ENCODE peak calls at places on chromosomes 2 and 18, in four cellular contexts. U, A, B and Q are unnamed samples.

GRCh38 chr2:231182500-231182899 is 15.9 kb upstream of the ARMC9 start:
- DNase-seq in U (no peak), A (peak), B (no peak), Q (peak)

GRCh38 chr2:235749121-235749780 is 255.4 kb downstream of the AGAP1 start:
- DNase-seq in U (no peak), A (no peak), B (no peak), Q (no peak)

GRCh38 chr2:240392084-240392947 is 43.1 kb upstream of the GPC1 start:
- DNase-seq in U (no peak), A (no peak), B (no peak), Q (no peak)

GRCh38 chr2:4507706-4508105 is 804.3 kb downstream of the DCDC2C start:
- DNase-seq in U (no peak), A (no peak), B (no peak), Q (no peak)

GRCh38 chr18:79949571-79950439 is 1.6 kb downstream of the SLC66A2 start:
- DNase-seq in U (no peak), A (no peak), B (no peak), Q (no peak)

GRCh38 chr2:18178736-18179349 is 300.4 kb downstream of the KCNS3 start:
- DNase-seq in U (peak), A (peak), B (peak), Q (peak)

GRCh38 chr2:236858661-236859060 is 227.0 kb upstream of the COPS8 start:
- DNase-seq in U (no peak), A (no peak), B (no peak), Q (no peak)

GRCh38 chr2:183671233-183671632 is 547.0 kb downstream of the NUP35 start:
- DNase-seq in U (no peak), A (no peak), B (no peak), Q (no peak)

GRCh38 chr2:96906719-96907404 is 37.0 kb upstream of the SEMA4C start:
- DNase-seq in U (no peak), A (no peak), B (no peak), Q (no peak)

GRCh38 chr2:27085062-27085669 is 1.4 kb upstream of the KHK start:
- DNase-seq in U (no peak), A (no peak), B (no peak), Q (no peak)

GRCh38 chr2:27086090-27086721 is 366 bp upstream of the KHK start:
- DNase-seq in U (peak), A (peak), B (peak), Q (peak)

GRCh38 chr2:27086722-27087446 is at the start of gene KHK:
- DNase-seq in U (peak), A (peak), B (no peak), Q (peak)

GRCh38 chr2:27084297-27085061 is 2.1 kb upstream of the KHK start:
- DNase-seq in U (no peak), A (no peak), B (no peak), Q (no peak)

DNA sequence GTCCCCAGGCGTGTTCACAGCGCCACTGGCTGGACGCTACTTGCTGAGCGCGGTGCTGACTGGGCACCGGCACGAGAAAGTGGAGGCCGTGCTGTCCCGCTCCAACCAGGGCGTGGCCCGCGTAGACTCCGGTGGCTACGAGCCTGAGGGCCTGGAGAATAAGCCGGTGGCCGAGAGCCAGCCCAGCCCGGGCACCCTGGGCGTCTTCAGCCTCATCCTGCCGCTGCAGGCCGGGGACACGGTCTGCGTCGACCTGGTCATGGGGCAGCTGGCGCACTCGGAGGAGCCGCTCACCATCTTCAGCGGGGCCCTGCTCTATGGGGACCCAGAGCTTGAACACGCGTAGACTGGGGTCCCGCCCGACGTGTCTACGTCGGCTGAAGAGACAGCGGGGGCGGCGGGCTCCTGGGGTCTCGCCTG is 892 bp upstream of the KHK start:
- DNase-seq in U (no peak), A (peak), B (no peak), Q (peak)
- TF ChIP-seq TARDBP in U (no peak), A (no peak), B (no peak), Q (no peak)

DNA sequence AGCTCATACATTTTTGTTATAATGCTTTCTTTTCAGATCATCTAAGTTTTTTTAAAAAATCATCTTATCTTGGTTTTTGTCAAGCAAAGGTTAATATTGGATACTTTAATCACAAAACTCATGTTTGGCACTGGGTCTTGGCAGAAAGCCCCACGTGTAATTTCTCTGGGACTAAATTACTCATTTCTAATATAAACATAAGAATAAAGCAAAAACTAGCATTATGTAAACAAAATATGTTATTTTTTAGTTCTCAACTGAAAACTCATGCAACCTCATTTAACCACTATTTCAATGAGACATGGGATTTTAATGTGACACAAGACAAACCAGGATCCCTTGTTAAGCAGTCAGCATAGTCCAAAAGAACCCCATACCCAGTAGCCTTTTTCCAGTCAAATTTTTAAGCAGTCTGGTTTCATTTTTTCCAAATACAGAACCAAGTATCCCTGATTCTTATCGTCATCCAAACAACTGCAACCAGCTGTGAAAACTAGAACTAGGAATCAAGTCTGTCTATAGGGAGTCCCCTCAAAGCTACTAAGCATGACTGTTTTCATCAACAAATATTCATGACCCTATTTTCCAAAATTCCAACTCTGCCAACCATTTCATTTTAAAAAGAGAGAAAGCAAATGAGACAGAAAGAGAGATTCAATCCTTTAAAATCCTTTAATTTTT is 27.1 kb downstream of the PID1 start:
- DNase-seq in U (no peak), A (no peak), B (no peak), Q (no peak)
- TF ChIP-seq FOXM1 in U (no peak), A (no peak), B (no peak), Q (no peak)

DNA sequence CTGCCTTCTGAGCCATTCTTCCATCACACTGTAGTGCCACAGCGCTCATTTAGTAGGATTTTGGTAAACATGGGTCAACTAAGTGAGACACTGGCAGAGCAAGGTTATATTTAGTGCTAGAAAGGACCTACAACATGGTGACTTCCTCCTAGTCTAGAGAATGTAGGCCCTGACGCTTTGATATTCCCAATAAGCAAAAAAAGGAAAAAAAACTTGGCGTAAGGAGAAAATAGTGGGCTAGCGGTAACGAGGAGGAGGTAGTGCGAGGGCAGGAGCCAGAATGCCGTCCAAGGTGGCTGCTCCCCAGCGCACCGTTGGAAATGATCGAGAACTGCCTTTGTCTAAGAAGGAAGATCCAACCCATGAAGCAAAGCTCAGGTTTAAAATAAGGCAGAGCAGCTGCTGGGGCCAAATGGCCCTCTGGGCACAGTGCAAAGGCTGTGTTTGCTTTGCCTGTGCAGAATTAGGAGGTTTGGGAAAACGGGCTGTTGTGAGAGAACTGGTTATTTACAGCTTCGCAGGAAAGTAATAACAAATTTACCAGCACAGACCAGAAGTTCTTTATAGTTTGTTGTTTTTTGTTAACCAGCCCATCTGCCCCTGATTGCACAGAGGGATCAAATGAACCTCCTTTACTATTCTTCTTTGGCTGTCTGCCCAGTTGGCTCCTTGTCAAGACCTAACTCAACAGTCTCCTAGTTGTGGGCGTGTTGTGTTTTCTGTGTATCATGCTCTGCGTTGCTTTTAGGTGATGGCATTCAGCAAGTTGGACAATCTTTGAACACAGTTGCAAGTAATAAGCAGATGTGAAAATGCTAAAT is 86.6 kb downstream of the ITGB1BP1 start:
- DNase-seq in U (peak), A (peak), B (no peak), Q (peak)
- TF ChIP-seq TARDBP in U (peak), A (no peak), B (no peak), Q (no peak)

DNA sequence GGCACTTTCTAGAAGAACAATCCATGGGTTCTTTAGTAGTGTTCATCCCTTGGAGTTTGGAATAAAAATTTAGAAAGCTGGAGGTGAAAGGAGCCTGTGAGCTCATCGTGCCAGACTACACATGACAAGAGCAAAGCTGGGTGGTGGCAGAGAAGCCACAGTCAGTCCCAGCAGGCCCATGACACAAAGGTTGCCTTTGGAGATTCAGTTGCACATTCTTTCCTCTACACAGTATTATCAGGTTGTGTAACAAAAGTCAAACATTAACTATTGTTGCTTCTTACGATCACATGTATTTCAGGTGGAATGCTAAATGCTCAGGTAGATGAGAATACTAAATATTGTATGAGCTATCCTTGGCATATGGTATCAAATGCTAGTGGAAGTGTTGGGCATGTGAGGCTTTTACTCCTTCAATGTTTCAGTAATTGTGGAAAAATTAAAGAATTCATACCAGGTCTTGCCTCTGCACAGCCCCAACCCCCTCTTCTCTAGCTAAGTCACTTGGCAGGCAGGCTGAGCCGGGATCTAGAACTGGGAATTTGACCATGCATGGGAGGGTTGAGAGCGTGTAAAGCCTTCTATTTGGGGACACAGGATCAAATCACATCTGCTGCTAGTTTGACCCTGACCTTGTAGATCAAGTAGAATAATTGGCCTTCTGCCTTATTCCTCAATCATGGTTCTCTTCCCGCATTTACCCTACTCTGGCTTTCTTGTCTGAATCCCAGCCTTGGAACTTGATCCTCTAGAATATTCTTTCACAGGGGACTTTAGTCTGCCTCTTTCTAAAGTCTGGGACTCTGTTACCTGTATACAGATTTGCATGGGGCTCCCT is 230.9 kb downstream of the GCA start:
- DNase-seq in U (peak), A (no peak), B (no peak), Q (no peak)
- TF ChIP-seq FOXM1 in U (no peak), A (no peak), B (no peak), Q (no peak)

DNA sequence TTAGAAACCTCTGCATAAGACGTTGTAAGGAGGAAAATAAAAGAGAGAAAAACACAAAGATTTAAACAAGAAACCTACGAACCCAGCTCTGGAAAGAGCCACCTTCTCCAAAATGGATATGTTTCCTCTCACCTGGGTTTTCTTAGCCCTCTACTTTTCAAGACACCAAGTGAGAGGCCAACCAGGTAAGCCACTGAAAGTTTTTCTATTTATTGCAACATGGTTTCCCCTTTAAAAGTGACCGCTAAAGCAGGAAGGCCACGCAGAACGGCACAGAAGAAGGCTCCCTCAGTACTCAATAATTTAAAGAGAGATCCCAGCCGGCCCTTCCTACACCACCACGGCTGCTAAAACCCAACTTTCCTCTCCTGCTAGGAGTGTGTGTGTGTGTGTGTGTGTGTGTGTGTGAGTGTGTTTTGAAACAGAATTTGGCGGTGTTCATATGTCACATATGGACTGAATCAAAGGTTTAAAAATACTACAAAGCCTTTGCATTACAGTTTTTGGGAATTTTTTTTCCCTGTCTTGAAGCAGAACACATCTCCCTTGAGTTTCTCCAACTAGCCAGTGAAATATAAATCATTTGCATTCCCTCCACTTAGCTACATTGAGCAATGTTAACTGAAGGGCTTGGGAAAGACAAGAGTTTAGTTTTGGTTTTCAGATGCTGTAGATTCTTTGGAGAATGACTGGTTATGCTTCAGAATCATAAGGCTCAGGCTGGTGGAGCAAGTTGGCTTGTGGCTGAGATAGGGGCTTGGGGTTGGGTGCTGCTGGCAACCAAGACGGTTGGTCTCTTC is 1.1 kb downstream of the NRP2 start:
- DNase-seq in U (no peak), A (no peak), B (no peak), Q (no peak)
- TF ChIP-seq TARDBP in U (no peak), A (no peak), B (no peak), Q (no peak)

GRCh38 chr2:152513681-152514080 is 178.7 kb downstream of the FMNL2 start:
- DNase-seq in U (no peak), A (no peak), B (no peak), Q (no peak)
- TF ChIP-seq FOXM1 in U (no peak), A (no peak), B (no peak), Q (no peak)

GRCh38 chr2:21800356-21800755 is 676.6 kb downstream of the TDRD15 start:
- DNase-seq in U (no peak), A (no peak), B (no peak), Q (no peak)
- TF ChIP-seq TARDBP in U (no peak), A (no peak), B (no peak), Q (no peak)

GRCh38 chr2:101720732-101721131 is 23.2 kb downstream of the MAP4K4 start:
- DNase-seq in U (no peak), A (no peak), B (no peak), Q (no peak)
- TF ChIP-seq FOXM1 in U (no peak), A (no peak), B (no peak), Q (no peak)

GRCh38 chr2:241834853-241835210 is 23.9 kb downstream of the PDCD1 start:
- DNase-seq in U (no peak), A (no peak), B (no peak), Q (no peak)

GRCh38 chr2:241836257-241836656 is 22.4 kb downstream of the PDCD1 start:
- DNase-seq in U (no peak), A (no peak), B (no peak), Q (no peak)

GRCh38 chr2:241833938-241834852 is 24.5 kb downstream of the PDCD1 start:
- DNase-seq in U (no peak), A (no peak), B (no peak), Q (no peak)

GRCh38 chr2:241835605-241836004 is 23.1 kb downstream of the PDCD1 start:
- DNase-seq in U (no peak), A (no peak), B (no peak), Q (no peak)

GRCh38 chr2:241833101-241833937 is 24.3 kb downstream of the NEU4 start:
- DNase-seq in U (no peak), A (peak), B (no peak), Q (no peak)
- TF ChIP-seq TARDBP in U (no peak), A (no peak), B (no peak), Q (no peak)